ENCODE peak calls at places on chromosomes 4 and X, in seven cellular contexts. H, O, I, D, P, Q and Z are unnamed samples.

GRCh38 chr4:41525129-41525528 is 12.8 kb upstream of the LIMCH1 start:
- DNase-seq in I (peak), O (peak), H (no peak), Q (no peak), P (peak), D (peak), Z (no peak)

GRCh38 chr4:5824635-5825034 is 68.3 kb downstream of the CRMP1 start:
- DNase-seq in O (peak), H (peak), I (peak), P (no peak), D (no peak), Q (no peak), Z (peak)

GRCh38 chr4:143375326-143376073 is 38.8 kb downstream of the GAB1 start:
- DNase-seq in D (no peak), H (peak), Q (no peak), O (peak), P (no peak), I (no peak), Z (no peak)

GRCh38 chrX:121782976-121783375 is 735.6 kb downstream of the GLUD2 start:
- DNase-seq in P (no peak), D (no peak), H (no peak), I (no peak), Q (no peak), O (no peak), Z (no peak)

GRCh38 chr4:147509386-147509785 is 28.5 kb downstream of the EDNRA start:
- DNase-seq in D (no peak), Q (no peak), O (no peak), H (peak), P (no peak), I (no peak), Z (no peak)

GRCh38 chrX:104156630-104157529 is at the start of gene SLC25A53:
- DNase-seq in I (peak), D (peak), P (peak), Q (peak), H (peak), O (peak), Z (peak)

GRCh38 chr4:118400362-118400761 is 47.6 kb upstream of the PRSS12 start:
- DNase-seq in O (no peak), D (no peak), Q (no peak), I (no peak), H (no peak), P (no peak), Z (no peak)

GRCh38 chrX:67614414-67614813 is 70.6 kb downstream of the AR start:
- DNase-seq in I (peak), D (no peak), O (no peak), P (no peak), Q (no peak), H (no peak), Z (no peak)

GRCh38 chr4:8472689-8473197 is 32.2 kb downstream of the TRMT44 start:
- DNase-seq in H (no peak), I (peak), D (no peak), Q (peak), P (peak), O (no peak), Z (no peak)

GRCh38 chr4:156933633-156934258 is 37.9 kb downstream of the PDGFC start:
- DNase-seq in I (peak), Q (no peak), H (no peak), O (no peak), D (no peak), P (no peak), Z (no peak)

GRCh38 chr4:21209854-21210253 is 509.6 kb downstream of the PACRGL start:
- DNase-seq in D (no peak), O (no peak), P (no peak), H (no peak), Q (no peak), I (no peak), Z (no peak)

GRCh38 chr4:8391071-8391470 is 49.5 kb downstream of the ACOX3 start:
- DNase-seq in I (no peak), D (no peak), H (no peak), Q (no peak), O (no peak), P (no peak), Z (no peak)

GRCh38 chr4:39469429-39470077 is 10.7 kb downstream of the LIAS start:
- DNase-seq in H (peak), D (no peak), P (no peak), I (peak), O (peak), Q (peak), Z (peak)

GRCh38 chr4:2286904-2287593 is 25.1 kb upstream of the MXD4 start:
- DNase-seq in P (peak), O (peak), Q (peak), D (no peak), I (no peak), H (no peak), Z (no peak)

GRCh38 chrX:46040001-46040400 is 505.2 kb downstream of the ZNF674 start:
- DNase-seq in I (no peak), O (no peak), H (no peak), P (no peak), Q (no peak), D (no peak), Z (no peak)

GRCh38 chr4:144499777-144500176 is 146.2 kb upstream of the HHIP start:
- DNase-seq in I (no peak), H (no peak), D (no peak), O (no peak), Q (no peak), P (no peak), Z (no peak)

GRCh38 chrX:70009970-70010369 is 39.8 kb downstream of the AWAT2 start:
- DNase-seq in Q (no peak), O (no peak), D (no peak), H (no peak), P (no peak), I (no peak), Z (no peak)

GRCh38 chr4:87103691-87104187 is 116.7 kb downstream of the KLHL8 start:
- DNase-seq in Q (no peak), D (no peak), O (no peak), I (peak), P (no peak), H (no peak), Z (no peak)

GRCh38 chrX:101659601-101660063 is at the start of gene ARMCX2:
- DNase-seq in Q (peak), O (peak), P (peak), D (no peak), H (peak), I (peak), Z (peak)

GRCh38 chr4:56410247-56410646 is 23.0 kb upstream of the AASDH start:
- DNase-seq in H (no peak), D (no peak), P (no peak), I (peak), Q (no peak), O (peak), Z (no peak)

GRCh38 chrX:47198026-47198686 is 4.5 kb downstream of the UBA1 start:
- DNase-seq in I (peak), D (no peak), Q (no peak), H (no peak), P (no peak), O (peak), Z (no peak)

GRCh38 chr4:94304365-94304971 is 38.2 kb downstream of the HPGDS start:
- DNase-seq in O (peak), D (no peak), P (no peak), I (peak), H (no peak), Q (no peak), Z (peak)

GRCh38 chr4:10371869-10372471 is 85.3 kb downstream of the ZNF518B start:
- DNase-seq in D (peak), I (peak), H (peak), Q (no peak), P (peak), O (peak), Z (no peak)
- TF ChIP-seq CTCF in D (no peak), I (peak), H (no peak), Q (no peak), P (no peak), O (no peak), Z (no peak)

GRCh38 chr4:23165669-23166068 is 472.9 kb downstream of the GBA3 start:
- DNase-seq in P (no peak), Q (no peak), H (no peak), I (no peak), O (no peak), D (no peak), Z (no peak)
- TF ChIP-seq CTCF in P (no peak), Q (no peak), H (no peak), I (no peak), O (no peak), D (no peak), Z (no peak)

DNA sequence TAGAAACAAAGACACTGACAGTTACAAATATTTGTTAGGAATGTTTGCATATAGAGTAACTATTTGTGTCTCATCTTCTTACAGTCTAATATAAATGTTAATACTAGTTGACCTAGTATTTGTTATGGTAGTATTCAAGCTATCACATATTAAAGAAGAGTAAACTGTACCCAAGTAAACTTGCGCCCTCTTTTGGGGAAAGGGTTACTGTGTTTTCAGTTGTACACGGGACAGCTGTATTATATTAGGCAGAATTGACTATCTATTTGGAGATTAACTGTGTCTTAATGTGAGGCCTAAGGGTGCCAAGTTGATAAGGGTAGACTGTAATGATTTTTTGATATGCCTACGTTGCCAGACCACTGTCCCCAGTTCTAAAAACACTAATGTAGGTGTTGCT is 172.9 kb upstream of the CXCL13 start:
- DNase-seq in I (no peak), P (no peak), H (no peak), Q (no peak), D (no peak), O (peak), Z (no peak)
- TF ChIP-seq CTCF in I (peak), P (no peak), H (no peak), Q (no peak), D (peak), O (peak), Z (peak)

GRCh38 chr4:111941957-111942356 is 203.3 kb upstream of the FAM241A start:
- DNase-seq in P (no peak), D (no peak), Q (no peak), H (no peak), O (peak), I (no peak), Z (no peak)

GRCh38 chr4:111934294-111934693 is 211.0 kb upstream of the FAM241A start:
- DNase-seq in P (no peak), D (no peak), Q (no peak), H (no peak), I (peak), O (peak), Z (no peak)

GRCh38 chr4:111933703-111934102 is 211.6 kb upstream of the FAM241A start:
- DNase-seq in I (no peak), Q (no peak), H (no peak), O (no peak), P (no peak), D (no peak), Z (no peak)

GRCh38 chr4:111937368-111937767 is 207.9 kb upstream of the FAM241A start:
- DNase-seq in O (peak), H (no peak), I (peak), P (no peak), Q (no peak), D (no peak), Z (peak)
- TF ChIP-seq CTCF in O (peak), H (no peak), I (peak), P (no peak), Q (no peak), D (no peak), Z (peak)

GRCh38 chr4:3500111-3500510 is 32.1 kb downstream of the LRPAP1 start:
- DNase-seq in O (no peak), Q (no peak), H (no peak), I (no peak), D (no peak), P (peak), Z (no peak)

GRCh38 chr4:3502941-3503936 is 29.0 kb downstream of the LRPAP1 start:
- DNase-seq in I (no peak), P (peak), D (no peak), O (no peak), Q (no peak), H (no peak), Z (no peak)

GRCh38 chr4:3501126-3501824 is 30.9 kb downstream of the LRPAP1 start:
- DNase-seq in P (peak), H (no peak), I (no peak), D (no peak), O (no peak), Q (no peak), Z (no peak)

GRCh38 chr4:3500634-3501101 is 31.6 kb downstream of the LRPAP1 start:
- DNase-seq in I (no peak), H (no peak), Q (no peak), P (peak), D (no peak), O (no peak), Z (no peak)

DNA sequence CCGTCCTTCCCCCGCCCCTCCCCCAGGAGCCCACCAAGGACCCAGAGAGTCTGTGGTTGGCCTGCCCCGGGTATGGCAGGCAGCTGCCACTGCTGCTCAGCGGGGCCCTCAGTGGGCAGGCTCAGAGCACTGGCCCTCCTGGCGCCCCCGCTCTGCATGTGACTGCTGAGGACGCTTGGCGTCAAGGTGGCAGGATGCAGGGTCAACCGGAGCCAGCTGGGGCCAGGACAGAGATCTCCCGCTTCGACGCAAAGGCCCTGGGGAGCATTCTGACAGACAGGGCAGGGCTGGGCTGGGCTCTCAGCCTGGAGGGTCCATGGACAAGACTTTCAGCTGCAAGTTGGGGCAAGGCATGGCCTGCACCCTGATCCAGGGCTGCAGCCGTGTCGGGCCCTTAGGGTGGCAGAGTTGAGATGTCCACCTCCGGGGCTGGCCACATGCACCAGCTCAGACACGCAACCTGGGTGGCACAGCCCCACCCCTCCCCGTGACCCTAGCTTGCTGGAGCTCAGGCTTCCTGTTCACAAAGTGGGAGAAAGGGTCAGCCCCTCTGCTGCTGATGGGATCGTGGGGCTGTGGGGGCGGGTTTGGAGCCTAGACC is 30.3 kb downstream of the LRPAP1 start:
- DNase-seq in Q (no peak), I (no peak), D (no peak), H (no peak), P (peak), O (no peak), Z (no peak)
- TF ChIP-seq CTCF in Q (no peak), I (no peak), D (no peak), H (no peak), P (no peak), O (no peak), Z (no peak)

GRCh38 chr4:185123479-185123878 is 19.6 kb upstream of the SLC25A4 start:
- DNase-seq in I (no peak), D (no peak), O (no peak), H (no peak), P (no peak), Q (no peak), Z (no peak)

GRCh38 chr4:185134176-185134869 is 8.7 kb upstream of the SLC25A4 start:
- DNase-seq in H (no peak), O (peak), Q (no peak), P (no peak), I (peak), D (no peak), Z (peak)

GRCh38 chr4:185127021-185127925 is 15.8 kb upstream of the SLC25A4 start:
- DNase-seq in H (peak), I (no peak), D (no peak), O (peak), P (peak), Q (no peak), Z (peak)

GRCh38 chr4:185122681-185123345 is 20.3 kb upstream of the SLC25A4 start:
- DNase-seq in H (no peak), P (no peak), Q (no peak), I (no peak), O (no peak), D (no peak), Z (no peak)

GRCh38 chr4:185128272-185129119 is 14.6 kb upstream of the SLC25A4 start:
- DNase-seq in Q (no peak), O (peak), I (no peak), P (peak), D (no peak), H (peak), Z (peak)
- TF ChIP-seq CTCF in Q (peak), O (peak), I (no peak), P (peak), D (peak), H (no peak), Z (no peak)

DNA sequence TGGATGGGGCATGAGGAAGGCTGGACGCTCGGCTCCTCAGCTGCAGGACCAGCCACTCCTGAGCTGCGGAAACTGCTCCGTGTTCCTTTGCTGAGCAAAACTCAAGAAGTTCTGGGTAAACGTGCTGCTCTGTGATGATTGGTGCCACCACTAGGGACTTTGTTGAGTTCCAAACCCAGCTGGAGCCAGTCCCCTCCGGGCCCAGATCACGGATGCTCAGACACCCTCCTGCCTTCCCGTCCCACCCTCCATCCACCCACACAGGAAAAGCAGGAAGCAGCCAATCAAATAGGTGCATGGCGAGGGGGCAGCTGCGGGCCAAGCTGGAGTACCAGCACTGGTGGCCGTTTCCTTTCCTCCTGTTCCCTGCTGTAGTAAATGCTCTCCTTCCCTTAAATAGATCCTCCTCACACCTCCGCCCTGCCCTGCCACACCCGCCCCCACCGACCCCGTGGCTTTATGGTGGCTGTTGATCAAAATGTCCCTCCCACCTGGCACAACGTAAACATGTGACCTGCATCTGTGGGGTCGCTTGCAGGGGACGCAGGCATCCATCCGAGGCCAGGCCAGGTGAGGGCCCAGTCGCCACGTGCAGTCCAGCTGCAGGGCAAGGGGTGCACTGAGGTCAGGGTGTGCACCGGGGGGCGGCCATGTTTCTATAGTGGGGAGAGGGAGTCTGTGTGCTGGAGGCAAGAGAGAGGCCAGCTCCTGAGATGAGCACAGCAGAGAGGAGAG is 68.2 kb downstream of the ADRA2C start:
- DNase-seq in D (no peak), I (no peak), Q (no peak), P (peak), H (no peak), O (no peak), Z (no peak)
- TF ChIP-seq CTCF in D (no peak), I (no peak), Q (no peak), P (no peak), H (no peak), O (no peak), Z (no peak)

GRCh38 chr4:123623611-123624010 is 227.0 kb downstream of the SPRY1 start:
- DNase-seq in D (no peak), I (no peak), H (no peak), O (no peak), P (no peak), Q (no peak), Z (no peak)

GRCh38 chr4:123632646-123633045 is 236.1 kb downstream of the SPRY1 start:
- DNase-seq in I (peak), H (no peak), P (no peak), D (no peak), O (no peak), Q (no peak), Z (no peak)

GRCh38 chr4:123631699-123632098 is 235.1 kb downstream of the SPRY1 start:
- DNase-seq in P (no peak), H (no peak), I (peak), D (no peak), Q (no peak), O (no peak), Z (no peak)

GRCh38 chr4:123624959-123625358 is 228.4 kb downstream of the SPRY1 start:
- DNase-seq in D (no peak), Q (no peak), O (no peak), H (no peak), P (no peak), I (no peak), Z (no peak)

DNA sequence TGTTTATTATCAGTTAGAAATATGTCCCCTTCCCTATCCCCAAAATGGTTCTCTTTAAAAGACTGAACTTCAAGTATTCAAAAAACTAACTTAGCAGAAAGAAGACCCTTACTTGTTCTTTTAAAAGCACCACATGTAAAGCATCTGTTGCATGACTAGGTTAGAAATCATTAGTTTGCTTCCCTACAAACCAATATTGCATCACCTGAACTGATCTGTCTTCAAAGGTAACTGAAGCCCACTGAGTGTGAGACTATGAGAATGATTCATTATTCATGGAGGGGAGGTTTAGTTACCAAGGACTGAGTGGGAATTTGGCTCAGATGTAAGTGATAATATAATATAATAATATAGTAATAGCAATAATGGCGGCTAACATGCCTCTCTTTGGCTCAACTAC is 231.7 kb downstream of the SPRY1 start:
- DNase-seq in Q (no peak), H (no peak), D (no peak), O (no peak), P (no peak), I (no peak), Z (no peak)
- TF ChIP-seq CTCF in Q (no peak), H (no peak), D (no peak), O (no peak), P (no peak), I (no peak), Z (no peak)

GRCh38 chr4:141054446-141054845 is 78.8 kb downstream of the RNF150 start:
- DNase-seq in D (no peak), P (no peak), Q (no peak), O (no peak), I (no peak), H (no peak), Z (no peak)

GRCh38 chr4:141057582-141057981 is 75.7 kb downstream of the RNF150 start:
- DNase-seq in P (no peak), Q (no peak), O (no peak), D (no peak), I (no peak), H (no peak), Z (no peak)

GRCh38 chr4:141058739-141059507 is 74.3 kb downstream of the RNF150 start:
- DNase-seq in D (no peak), Q (no peak), P (no peak), O (no peak), I (peak), H (no peak), Z (no peak)

DNA sequence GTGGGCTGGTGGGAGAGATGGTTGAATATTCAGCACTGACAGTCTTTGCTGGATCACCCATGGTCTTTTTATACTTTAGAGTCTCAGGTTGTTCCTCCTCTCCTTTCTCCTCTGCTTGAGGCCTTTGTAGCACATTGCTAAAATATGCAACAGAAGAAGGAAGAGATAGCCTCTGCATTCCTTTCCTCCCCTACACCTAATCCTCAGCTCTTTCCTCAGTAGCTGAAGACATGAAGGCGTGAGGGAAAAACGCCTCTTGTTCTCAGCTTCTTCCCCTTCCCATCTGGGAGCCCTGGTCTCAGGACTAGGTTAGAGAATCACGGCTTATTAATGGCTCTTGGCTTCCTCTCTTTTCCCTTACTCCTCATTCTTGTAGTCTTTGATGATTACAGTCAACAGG is 76.8 kb downstream of the RNF150 start:
- DNase-seq in D (no peak), H (no peak), I (no peak), O (peak), Q (no peak), P (no peak), Z (no peak)
- TF ChIP-seq CTCF in D (no peak), H (no peak), I (no peak), O (no peak), Q (no peak), P (no peak), Z (no peak)